ENCODE peak calls at places on chromosomes 5 and 9, in nine cellular contexts. One of them, this sample, is unnamed.

GRCh38 chr5:32172908-32173393 is 1.2 kb downstream of the GOLPH3 start:
- DNase-seq in GM23338: no peak
- DNase-seq in left ventricle myocardium inferior: no peak
- DNase-seq in GM10248: no peak
- DNase-seq in BJ: no peak
- DNase-seq in endodermal cell: no peak
- DNase-seq in RWPE1: no peak
- DNase-seq in endothelial cell: no peak
- DNase-seq in IMR-90: no peak
- DNase-seq in this sample: no peak

GRCh38 chr5:34415559-34416198 is 240.4 kb upstream of the RAI14 start:
- DNase-seq in GM23338: peak
- DNase-seq in left ventricle myocardium inferior: no peak
- DNase-seq in GM10248: peak
- DNase-seq in BJ: no peak
- DNase-seq in endodermal cell: no peak
- DNase-seq in RWPE1: no peak
- DNase-seq in endothelial cell: no peak
- DNase-seq in IMR-90: peak
- DNase-seq in this sample: no peak

GRCh38 chr5:54785729-54786548 is 199.5 kb downstream of the ESM1 start:
- DNase-seq in GM23338: no peak
- DNase-seq in left ventricle myocardium inferior: peak
- DNase-seq in GM10248: no peak
- DNase-seq in BJ: no peak
- DNase-seq in endodermal cell: peak
- DNase-seq in RWPE1: no peak
- DNase-seq in endothelial cell: no peak
- DNase-seq in IMR-90: peak
- DNase-seq in this sample: no peak

GRCh38 chr5:56693220-56693579 is 122.1 kb upstream of the MAP3K1 start:
- DNase-seq in GM23338: no peak
- DNase-seq in left ventricle myocardium inferior: no peak
- DNase-seq in GM10248: no peak
- DNase-seq in BJ: no peak
- DNase-seq in endodermal cell: no peak
- DNase-seq in RWPE1: no peak
- DNase-seq in endothelial cell: no peak
- DNase-seq in IMR-90: no peak
- DNase-seq in this sample: no peak

GRCh38 chr9:133888048-133888778 is 103.9 kb downstream of the VAV2 start:
- DNase-seq in GM23338: no peak
- DNase-seq in left ventricle myocardium inferior: no peak
- DNase-seq in GM10248: no peak
- DNase-seq in BJ: no peak
- DNase-seq in endodermal cell: no peak
- DNase-seq in RWPE1: peak
- DNase-seq in endothelial cell: no peak
- DNase-seq in IMR-90: no peak
- DNase-seq in this sample: no peak

GRCh38 chr9:107044872-107045271 is 181.9 kb downstream of the ZNF462 start:
- DNase-seq in GM23338: peak
- DNase-seq in left ventricle myocardium inferior: no peak
- DNase-seq in GM10248: no peak
- DNase-seq in BJ: no peak
- DNase-seq in endodermal cell: peak
- DNase-seq in RWPE1: no peak
- DNase-seq in endothelial cell: no peak
- DNase-seq in IMR-90: no peak
- DNase-seq in this sample: no peak

GRCh38 chr5:71899865-71900342 is 180.8 kb downstream of the CARTPT start:
- DNase-seq in GM23338: no peak
- DNase-seq in left ventricle myocardium inferior: peak
- DNase-seq in GM10248: no peak
- DNase-seq in BJ: no peak
- DNase-seq in endodermal cell: no peak
- DNase-seq in RWPE1: no peak
- DNase-seq in endothelial cell: no peak
- DNase-seq in IMR-90: peak
- DNase-seq in this sample: no peak

GRCh38 chr5:124513216-124513615 is 233.2 kb downstream of the ZNF608 start:
- DNase-seq in GM23338: no peak
- DNase-seq in left ventricle myocardium inferior: no peak
- DNase-seq in GM10248: no peak
- DNase-seq in BJ: no peak
- DNase-seq in endodermal cell: no peak
- DNase-seq in RWPE1: no peak
- DNase-seq in endothelial cell: no peak
- DNase-seq in IMR-90: peak
- DNase-seq in this sample: no peak

GRCh38 chr5:137666109-137666850 is 69.6 kb downstream of the KLHL3 start:
- DNase-seq in GM23338: no peak
- DNase-seq in left ventricle myocardium inferior: no peak
- DNase-seq in GM10248: peak
- DNase-seq in BJ: peak
- DNase-seq in endodermal cell: no peak
- DNase-seq in RWPE1: no peak
- DNase-seq in endothelial cell: no peak
- DNase-seq in IMR-90: peak
- DNase-seq in this sample: no peak

GRCh38 chr5:132840896-132841818 is 10.7 kb upstream of the SHROOM1 start:
- DNase-seq in GM23338: no peak
- DNase-seq in left ventricle myocardium inferior: no peak
- DNase-seq in GM10248: no peak
- DNase-seq in BJ: no peak
- DNase-seq in endodermal cell: peak
- DNase-seq in RWPE1: no peak
- DNase-seq in endothelial cell: no peak
- DNase-seq in IMR-90: peak
- DNase-seq in this sample: no peak

GRCh38 chr5:71988808-71989207 is 118.5 kb upstream of the MAP1B start:
- DNase-seq in GM23338: no peak
- DNase-seq in left ventricle myocardium inferior: no peak
- DNase-seq in GM10248: no peak
- DNase-seq in BJ: no peak
- DNase-seq in endodermal cell: no peak
- DNase-seq in RWPE1: no peak
- DNase-seq in endothelial cell: no peak
- DNase-seq in IMR-90: no peak
- DNase-seq in this sample: no peak

GRCh38 chr9:87157366-87158031 is 210.2 kb upstream of the GAS1 start:
- DNase-seq in GM23338: no peak
- DNase-seq in left ventricle myocardium inferior: no peak
- DNase-seq in GM10248: no peak
- DNase-seq in BJ: no peak
- DNase-seq in endodermal cell: no peak
- DNase-seq in RWPE1: peak
- DNase-seq in endothelial cell: no peak
- DNase-seq in IMR-90: no peak
- DNase-seq in this sample: no peak

GRCh38 chr5:142164315-142164714 is 55.7 kb downstream of the NDFIP1 start:
- DNase-seq in GM23338: no peak
- DNase-seq in left ventricle myocardium inferior: no peak
- DNase-seq in GM10248: no peak
- DNase-seq in BJ: no peak
- DNase-seq in endodermal cell: no peak
- DNase-seq in RWPE1: no peak
- DNase-seq in endothelial cell: no peak
- DNase-seq in IMR-90: no peak
- DNase-seq in this sample: no peak

GRCh38 chr5:142166754-142167153 is 58.2 kb downstream of the NDFIP1 start:
- DNase-seq in GM23338: no peak
- DNase-seq in left ventricle myocardium inferior: no peak
- DNase-seq in GM10248: no peak
- DNase-seq in BJ: no peak
- DNase-seq in endodermal cell: no peak
- DNase-seq in RWPE1: no peak
- DNase-seq in endothelial cell: no peak
- DNase-seq in IMR-90: no peak
- DNase-seq in this sample: no peak

GRCh38 chr5:142168365-142168764 is 59.8 kb downstream of the NDFIP1 start:
- DNase-seq in GM23338: no peak
- DNase-seq in left ventricle myocardium inferior: no peak
- DNase-seq in GM10248: no peak
- DNase-seq in BJ: no peak
- DNase-seq in endodermal cell: no peak
- DNase-seq in RWPE1: no peak
- DNase-seq in endothelial cell: no peak
- DNase-seq in IMR-90: no peak
- DNase-seq in this sample: no peak

GRCh38 chr5:142170254-142170953 is 61.8 kb downstream of the NDFIP1 start:
- DNase-seq in GM23338: no peak
- DNase-seq in left ventricle myocardium inferior: no peak
- DNase-seq in GM10248: no peak
- DNase-seq in BJ: no peak
- DNase-seq in endodermal cell: peak
- DNase-seq in RWPE1: peak
- DNase-seq in endothelial cell: no peak
- DNase-seq in IMR-90: no peak
- DNase-seq in this sample: no peak

DNA sequence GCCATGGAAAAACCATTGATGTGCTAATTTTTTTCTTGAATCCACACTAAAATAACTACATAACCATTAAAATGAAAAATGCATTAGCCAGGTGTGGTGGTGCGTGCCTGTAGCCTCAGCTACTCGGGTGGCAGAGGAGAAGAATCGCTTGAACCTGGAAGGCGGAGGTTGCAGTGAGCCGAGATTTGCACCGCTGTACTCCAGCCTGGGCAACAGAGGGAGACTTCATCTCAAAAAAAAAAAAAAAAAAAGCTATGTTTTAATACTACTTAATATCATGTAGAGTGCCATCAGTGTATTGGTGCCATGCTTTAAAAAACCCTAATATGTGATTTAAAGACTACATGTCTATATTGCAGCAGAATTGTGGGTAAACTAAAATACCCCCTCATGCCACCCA is 58.9 kb downstream of the NDFIP1 start:
- DNase-seq in GM23338: no peak
- DNase-seq in left ventricle myocardium inferior: no peak
- DNase-seq in GM10248: no peak
- DNase-seq in BJ: no peak
- DNase-seq in endodermal cell: peak
- DNase-seq in RWPE1: no peak
- DNase-seq in endothelial cell: no peak
- DNase-seq in IMR-90: no peak
- DNase-seq in this sample: no peak
- TF ChIP-seq CTCF in GM23338: peak
- TF ChIP-seq CTCF in left ventricle myocardium inferior: no peak
- TF ChIP-seq CTCF in GM10248: no peak
- TF ChIP-seq CTCF in BJ: no peak
- TF ChIP-seq CTCF in endodermal cell: peak
- TF ChIP-seq CTCF in RWPE1: no peak
- TF ChIP-seq CTCF in endothelial cell: no peak
- TF ChIP-seq CTCF in IMR-90: no peak
- TF ChIP-seq CTCF in this sample: no peak

GRCh38 chr9:95316274-95316673 is 1.2 kb downstream of the FANCC start:
- DNase-seq in GM23338: no peak
- DNase-seq in left ventricle myocardium inferior: no peak
- DNase-seq in GM10248: no peak
- DNase-seq in BJ: no peak
- DNase-seq in endodermal cell: no peak
- DNase-seq in RWPE1: no peak
- DNase-seq in endothelial cell: no peak
- DNase-seq in IMR-90: no peak
- DNase-seq in this sample: no peak
- TF ChIP-seq CTCF in GM23338: no peak
- TF ChIP-seq CTCF in left ventricle myocardium inferior: no peak
- TF ChIP-seq CTCF in GM10248: no peak
- TF ChIP-seq CTCF in BJ: no peak
- TF ChIP-seq CTCF in endodermal cell: no peak
- TF ChIP-seq CTCF in RWPE1: no peak
- TF ChIP-seq CTCF in endothelial cell: no peak
- TF ChIP-seq CTCF in IMR-90: no peak
- TF ChIP-seq CTCF in this sample: no peak

DNA sequence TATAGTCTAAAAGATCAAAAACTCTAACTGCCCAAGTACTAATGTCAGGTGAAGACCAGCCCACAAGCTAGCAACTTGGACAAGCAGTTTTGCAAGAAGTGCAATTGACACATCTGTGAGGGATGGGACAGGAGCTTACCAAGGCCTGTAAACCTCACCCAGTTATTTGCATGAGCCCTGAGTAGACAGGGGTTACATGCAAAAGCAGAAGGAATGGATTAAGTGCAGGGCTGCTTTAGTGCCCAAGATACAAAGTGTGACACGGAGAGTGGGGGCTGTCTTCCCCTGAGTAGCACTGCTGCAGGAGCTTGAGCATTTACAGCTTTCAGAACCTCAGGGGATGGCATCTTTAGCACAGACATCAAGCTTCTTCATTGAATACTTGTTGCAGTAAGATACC is 286.7 kb downstream of the ELAVL2 start:
- DNase-seq in GM23338: no peak
- DNase-seq in left ventricle myocardium inferior: no peak
- DNase-seq in GM10248: no peak
- DNase-seq in BJ: no peak
- DNase-seq in endodermal cell: no peak
- DNase-seq in RWPE1: no peak
- DNase-seq in endothelial cell: no peak
- DNase-seq in IMR-90: no peak
- DNase-seq in this sample: no peak
- TF ChIP-seq CTCF in GM23338: no peak
- TF ChIP-seq CTCF in left ventricle myocardium inferior: no peak
- TF ChIP-seq CTCF in GM10248: no peak
- TF ChIP-seq CTCF in BJ: no peak
- TF ChIP-seq CTCF in endodermal cell: no peak
- TF ChIP-seq CTCF in RWPE1: no peak
- TF ChIP-seq CTCF in endothelial cell: no peak
- TF ChIP-seq CTCF in IMR-90: no peak
- TF ChIP-seq CTCF in this sample: no peak

GRCh38 chr9:114591206-114591853 is 3.8 kb downstream of the ATP6V1G1 start:
- DNase-seq in GM23338: no peak
- DNase-seq in left ventricle myocardium inferior: no peak
- DNase-seq in GM10248: no peak
- DNase-seq in BJ: no peak
- DNase-seq in endodermal cell: no peak
- DNase-seq in RWPE1: no peak
- DNase-seq in endothelial cell: no peak
- DNase-seq in IMR-90: no peak
- DNase-seq in this sample: no peak

GRCh38 chr9:114594136-114594535 is 6.6 kb downstream of the ATP6V1G1 start:
- DNase-seq in GM23338: no peak
- DNase-seq in left ventricle myocardium inferior: no peak
- DNase-seq in GM10248: no peak
- DNase-seq in BJ: no peak
- DNase-seq in endodermal cell: no peak
- DNase-seq in RWPE1: no peak
- DNase-seq in endothelial cell: no peak
- DNase-seq in IMR-90: no peak
- DNase-seq in this sample: no peak

GRCh38 chr9:114588671-114589526 is 1.3 kb downstream of the ATP6V1G1 start:
- DNase-seq in GM23338: peak
- DNase-seq in left ventricle myocardium inferior: no peak
- DNase-seq in GM10248: no peak
- DNase-seq in BJ: no peak
- DNase-seq in endodermal cell: no peak
- DNase-seq in RWPE1: peak
- DNase-seq in endothelial cell: no peak
- DNase-seq in IMR-90: peak
- DNase-seq in this sample: no peak

GRCh38 chr9:114590328-114590727 is 2.8 kb downstream of the ATP6V1G1 start:
- DNase-seq in GM23338: no peak
- DNase-seq in left ventricle myocardium inferior: no peak
- DNase-seq in GM10248: no peak
- DNase-seq in BJ: no peak
- DNase-seq in endodermal cell: no peak
- DNase-seq in RWPE1: no peak
- DNase-seq in endothelial cell: no peak
- DNase-seq in IMR-90: no peak
- DNase-seq in this sample: no peak

GRCh38 chr9:114592356-114592755 is 4.8 kb downstream of the ATP6V1G1 start:
- DNase-seq in GM23338: peak
- DNase-seq in left ventricle myocardium inferior: no peak
- DNase-seq in GM10248: peak
- DNase-seq in BJ: no peak
- DNase-seq in endodermal cell: no peak
- DNase-seq in RWPE1: peak
- DNase-seq in endothelial cell: peak
- DNase-seq in IMR-90: peak
- DNase-seq in this sample: no peak
- TF ChIP-seq CTCF in GM23338: peak
- TF ChIP-seq CTCF in left ventricle myocardium inferior: peak
- TF ChIP-seq CTCF in GM10248: peak
- TF ChIP-seq CTCF in BJ: peak
- TF ChIP-seq CTCF in endodermal cell: peak
- TF ChIP-seq CTCF in RWPE1: no peak
- TF ChIP-seq CTCF in endothelial cell: no peak
- TF ChIP-seq CTCF in IMR-90: peak
- TF ChIP-seq CTCF in this sample: no peak

This sample was measured in neural crest cell.